ENCODE peak calls at places on chromosomes 2 and 18, in five cellular contexts. A is IMR-90, F is neuronal stem cell, S is mesenchymal stem cell, Z is H1. E is an unnamed sample.
A peak's percentile ranks its signal among the peaks of the same experiment; 100 is the strongest.

GRCh38 chr2:55232863-55233657 is 572 bp downstream of the RPS27A start:
- DNase-seq in A (peak; percentile 21), F (no peak), S (peak; percentile 46), Z (no peak), E (no peak)

GRCh38 chr2:50995610-50996009 is 36.3 kb downstream of the NRXN1 start:
- DNase-seq in Z (no peak), A (peak; percentile 80), S (peak; percentile 56), F (no peak), E (no peak)

GRCh38 chr2:85811173-85811849 is 57.5 kb downstream of the ATOH8 start:
- DNase-seq in A (peak; percentile 45), S (no peak), Z (no peak), F (no peak), E (no peak)

GRCh38 chr2:240367721-240368120 is 67.7 kb upstream of the GPC1 start:
- DNase-seq in A (no peak), F (no peak), Z (no peak), S (no peak), E (no peak)

GRCh38 chr2:168560817-168561485 is 104.9 kb downstream of the CERS6 start:
- DNase-seq in S (no peak), F (no peak), A (no peak), Z (no peak), E (no peak)

GRCh38 chr2:112691761-112692370 is 29.0 kb upstream of the NT5DC4 start:
- DNase-seq in S (peak; percentile 35), Z (no peak), A (peak; percentile 49), F (no peak), E (no peak)

GRCh38 chr18:62769216-62769615 is 53.9 kb downstream of the PHLPP1 start:
- DNase-seq in S (no peak), F (no peak), Z (no peak), A (peak; percentile 19), E (no peak)

GRCh38 chr18:41992698-41993097 is 37.7 kb downstream of the PIK3C3 start:
- DNase-seq in A (no peak), Z (no peak), S (no peak), F (no peak), E (no peak)

GRCh38 chr2:241248289-241248688 is 59.8 kb downstream of the ANO7 start:
- DNase-seq in S (no peak), Z (no peak), A (no peak), F (no peak), E (no peak)

GRCh38 chr2:124024491-124025348 is at the start of gene CNTNAP5:
- DNase-seq in S (peak; percentile 26), F (peak; percentile 87), A (no peak), Z (peak; percentile 93), E (peak; percentile 84)

GRCh38 chr2:25230128-25230527 is 61.7 kb upstream of the POMC start:
- DNase-seq in S (no peak), A (no peak), Z (no peak), F (no peak), E (no peak)

GRCh38 chr2:108933691-108934117 is 55.3 kb downstream of the EDAR start:
- DNase-seq in F (no peak), Z (no peak), S (no peak), A (no peak), E (no peak)

GRCh38 chr2:240234503-240234951 is 94.1 kb upstream of the OTOS start:
- DNase-seq in Z (no peak), A (peak; percentile 8), F (no peak), S (peak; percentile 53), E (no peak)

GRCh38 chr2:158761626-158762025 is 33.5 kb upstream of the DAPL1 start:
- DNase-seq in F (no peak), Z (no peak), S (peak; percentile 28), A (peak; percentile 27), E (no peak)

GRCh38 chr18:63302647-63303405 is 16.7 kb downstream of the BCL2 start:
- DNase-seq in F (no peak), Z (no peak), S (no peak), A (no peak), E (no peak)

GRCh38 chr2:5743992-5744391 is 51.8 kb downstream of the SOX11 start:
- DNase-seq in S (no peak), A (no peak), Z (no peak), F (no peak), E (peak; percentile 56)

GRCh38 chr18:63949068-63949737 is at the start of gene HMSD:
- DNase-seq in A (no peak), Z (peak; percentile 83), S (peak; percentile 79), F (peak; percentile 35), E (peak; percentile 91)

GRCh38 chr2:121309801-121310200 is 24.8 kb upstream of the TFCP2L1 start:
- DNase-seq in A (no peak), S (no peak), Z (no peak), F (no peak), E (no peak)

DNA sequence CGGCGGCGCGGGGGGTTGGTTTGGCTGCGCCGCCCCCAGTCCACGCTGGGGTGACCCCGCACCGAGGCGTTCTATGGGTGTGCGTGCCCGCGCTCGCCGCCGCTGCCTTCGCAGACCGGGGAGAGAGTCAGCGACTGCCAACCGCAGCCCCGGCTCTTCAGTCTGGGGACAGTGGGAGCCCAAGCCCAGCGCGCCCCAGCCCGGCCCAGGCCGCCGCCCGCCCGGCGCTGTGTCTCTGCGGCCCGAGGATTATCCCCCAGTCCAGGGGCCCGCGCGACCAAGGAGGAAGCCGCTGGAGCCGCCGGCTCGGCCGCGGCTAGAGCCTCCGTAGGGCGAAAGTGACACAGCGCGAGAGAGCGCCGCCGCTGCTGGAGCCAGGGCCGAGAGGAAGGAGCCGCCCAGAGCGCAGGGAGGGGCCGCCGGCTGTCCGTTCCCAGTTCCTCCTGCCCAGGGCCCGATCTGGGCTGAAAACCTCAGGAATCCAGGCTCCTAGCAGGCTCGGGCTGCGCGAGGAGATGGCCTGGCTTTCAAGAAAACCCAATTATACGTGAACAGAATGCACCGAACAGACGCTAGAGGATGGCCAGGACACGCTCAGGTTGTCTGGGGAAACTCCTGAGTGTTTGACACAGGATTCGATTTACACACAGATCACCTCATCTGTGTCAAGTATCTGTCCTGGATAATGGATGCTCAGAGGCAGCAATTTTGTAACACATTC is 2.4 kb downstream of the CTIF start:
- DNase-seq in F (peak; percentile 65), S (peak; percentile 85), Z (peak; percentile 73), A (peak; percentile 75), E (peak; percentile 66)
- H4K8ac ChIP-seq in F (no peak overlapping the region), S (peak overlapping the region; percentile 55), Z (no peak overlapping the region), A (peak overlapping the region; percentile 45), E (no peak overlapping the region)

DNA sequence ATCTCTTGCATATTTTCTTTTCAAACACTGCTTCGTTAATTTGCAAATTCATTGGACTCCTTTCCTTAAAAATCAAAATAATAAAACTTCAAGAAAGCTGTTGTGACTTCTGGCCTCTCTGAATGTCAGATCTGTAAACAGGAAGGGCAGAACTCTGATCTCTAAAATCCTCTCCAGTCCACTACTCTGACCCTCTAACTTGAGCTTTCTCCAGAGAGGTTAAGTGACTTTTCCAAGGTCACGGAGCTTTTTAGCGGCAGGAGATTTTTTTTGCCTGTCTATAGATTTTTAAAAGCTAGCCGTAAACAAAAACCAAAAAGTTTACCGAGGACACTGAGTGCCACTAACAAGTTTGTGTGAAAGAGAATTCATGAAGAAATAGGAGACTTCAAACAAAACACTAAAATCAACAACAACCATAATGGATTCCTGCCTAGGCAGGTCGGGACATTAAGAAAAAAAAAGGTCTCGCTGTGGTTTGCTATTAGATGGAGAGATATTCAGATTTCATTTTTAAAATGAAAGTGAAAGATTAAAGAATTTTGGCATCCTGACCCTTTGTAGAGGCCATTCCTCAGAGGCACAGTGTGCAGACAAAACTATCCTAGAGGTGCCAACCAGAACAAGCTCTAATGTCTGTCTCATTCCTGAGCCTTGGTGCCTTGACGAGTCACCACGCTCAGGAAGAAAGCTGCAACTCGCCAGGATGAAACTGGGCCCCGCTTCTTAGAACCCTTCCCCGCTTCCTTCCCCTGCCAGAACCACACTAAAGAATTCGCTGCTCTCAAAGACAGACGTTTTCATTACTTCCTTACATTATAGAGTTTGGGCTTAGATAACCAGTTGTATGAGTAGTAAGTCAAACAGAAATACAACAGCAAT is 155.8 kb downstream of the TGIF1 start:
- DNase-seq in A (peak; percentile 62), Z (no peak), S (peak; percentile 74), F (no peak), E (no peak)
- H2BK15ac ChIP-seq in A (peak overlapping the region; percentile 79), Z (no peak overlapping the region), S (peak overlapping the region; percentile 18), F (no peak overlapping the region), E (no peak overlapping the region)

GRCh38 chr2:180364719-180365118 is 357.6 kb upstream of the CWC22 start:
- DNase-seq in F (no peak), Z (no peak), A (no peak), S (no peak), E (no peak)
- H4K91ac ChIP-seq in F (no peak overlapping the region), Z (no peak overlapping the region), A (no peak overlapping the region), S (no peak overlapping the region), E (no peak overlapping the region)

GRCh38 chr18:3340682-3341097 is 78.8 kb downstream of the MYL12B start:
- DNase-seq in F (no peak), Z (no peak), A (peak; percentile 28), S (peak; percentile 75), E (no peak)
- H4K8ac ChIP-seq in F (no peak overlapping the region), Z (no peak overlapping the region), A (no peak overlapping the region), S (no peak overlapping the region), E (no peak overlapping the region)

GRCh38 chr2:215671691-215672090 is 235.8 kb upstream of the FN1 start:
- DNase-seq in Z (no peak), F (no peak), S (no peak), A (no peak), E (no peak)

GRCh38 chr2:215672406-215672805 is 236.5 kb upstream of the FN1 start:
- DNase-seq in Z (no peak), S (no peak), A (no peak), F (no peak), E (no peak)

GRCh38 chr2:215671244-215671643 is 235.4 kb upstream of the FN1 start:
- DNase-seq in Z (no peak), F (no peak), S (no peak), A (no peak), E (no peak)

GRCh38 chr2:215668329-215668728 is 232.5 kb upstream of the FN1 start:
- DNase-seq in S (no peak), F (no peak), Z (no peak), A (no peak), E (no peak)

DNA sequence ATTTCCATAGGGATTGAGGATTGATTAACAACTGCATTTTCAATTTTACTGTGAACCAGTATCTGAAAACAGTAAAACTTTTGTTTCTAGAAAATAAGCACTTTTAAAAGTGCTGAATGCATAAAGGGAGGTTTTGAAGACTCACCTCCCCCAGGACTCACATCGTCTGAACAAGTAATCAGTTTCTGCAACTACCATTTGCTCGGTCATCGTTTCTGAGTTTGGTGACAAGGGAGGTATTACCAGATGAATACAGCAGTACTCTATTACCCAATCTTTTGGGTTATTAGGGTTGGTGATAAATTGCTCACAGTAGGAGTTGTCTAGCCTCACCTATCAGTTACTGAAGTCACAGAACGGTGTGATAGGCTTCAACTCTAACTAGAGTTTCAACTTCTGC is 234.5 kb upstream of the FN1 start:
- DNase-seq in F (no peak), Z (no peak), A (no peak), S (no peak), E (no peak)
- H2BK15ac ChIP-seq in F (no peak overlapping the region), Z (no peak overlapping the region), A (peak overlapping the region; percentile 44), S (no peak overlapping the region), E (no peak overlapping the region)

GRCh38 chr2:75548036-75548573 is 12.6 kb downstream of the EVA1A start:
- DNase-seq in Z (peak; percentile 26), F (no peak), S (peak; percentile 38), A (peak; percentile 49), E (no peak)

GRCh38 chr2:75552222-75552621 is 8.5 kb downstream of the EVA1A start:
- DNase-seq in F (no peak), Z (no peak), S (no peak), A (no peak), E (no peak)

GRCh38 chr2:75551434-75551833 is 9.3 kb downstream of the EVA1A start:
- DNase-seq in A (no peak), S (no peak), F (no peak), Z (no peak), E (no peak)

GRCh38 chr2:75547345-75548035 is 13.2 kb downstream of the EVA1A start:
- DNase-seq in F (no peak), Z (no peak), A (peak; percentile 88), S (peak; percentile 76), E (no peak)

GRCh38 chr2:75549401-75550253 is 11.1 kb downstream of the EVA1A start:
- DNase-seq in S (no peak), A (no peak), F (no peak), Z (no peak), E (no peak)
- H4K91ac ChIP-seq in S (no peak overlapping the region), A (no peak overlapping the region), F (no peak overlapping the region), Z (no peak overlapping the region), E (no peak overlapping the region)

E was measured in H9.